ENCODE peak calls at places on chromosomes 12 and 14, in four cellular contexts. P is GM23248, H is ovary, T is mesendoderm. G is an unnamed sample.

GRCh38 chr14:100592461-100592871 is 5.2 kb upstream of the BEGAIN start:
- DNase-seq in P (no peak), H (no peak), T (no peak), G (peak; percentile 47)

GRCh38 chr12:2623472-2623871 is 171.3 kb upstream of the FKBP4 start:
- DNase-seq in P (no peak), H (no peak), T (no peak), G (no peak)

GRCh38 chr14:69696633-69697557 is 70.0 kb upstream of the SRSF5 start:
- DNase-seq in P (peak; percentile 21), H (no peak), T (no peak), G (no peak)

GRCh38 chr14:59013672-59014298 is 174.7 kb upstream of the DAAM1 start:
- DNase-seq in P (peak; percentile 32), H (no peak), T (no peak), G (no peak)

GRCh38 chr12:57810450-57810849 is 8.1 kb downstream of the AVIL start:
- DNase-seq in P (peak; percentile 62), H (no peak), T (no peak), G (no peak)

GRCh38 chr14:57979376-57980048 is 113.6 kb upstream of the SLC35F4 start:
- DNase-seq in P (no peak), H (no peak), T (no peak), G (no peak)

GRCh38 chr12:76308866-76309265 is 39.3 kb downstream of the BBS10 start:
- DNase-seq in P (no peak), H (no peak), T (no peak), G (no peak)

GRCh38 chr14:105840266-105841021 is 314.1 kb downstream of the TMEM121 start:
- DNase-seq in P (no peak), H (no peak), T (no peak), G (no peak)

GRCh38 chr12:51530208-51530607 is 60.8 kb upstream of the SCN8A start:
- DNase-seq in P (no peak), H (no peak), T (no peak), G (no peak)

GRCh38 chr12:51531982-51532497 is 59.0 kb upstream of the SCN8A start:
- DNase-seq in P (peak; percentile 85), H (peak; percentile 78), T (peak; percentile 90), G (peak; percentile 84)

GRCh38 chr12:51533799-51534198 is 57.2 kb upstream of the SCN8A start:
- DNase-seq in P (peak; percentile 43), H (no peak), T (peak; percentile 47), G (no peak)

GRCh38 chr12:51529586-51529985 is 61.4 kb upstream of the SCN8A start:
- DNase-seq in P (no peak), H (no peak), T (no peak), G (no peak)

GRCh38 chr12:51531284-51531981 is 59.6 kb upstream of the SCN8A start:
- DNase-seq in P (no peak), H (no peak), T (no peak), G (no peak)
- H3K4me3 ChIP-seq in P (no peak overlapping the region), H (no peak overlapping the region), T (no peak overlapping the region), G (no peak overlapping the region)

GRCh38 chr14:95910628-95911027 is 34.0 kb downstream of the TUNAR start:
- DNase-seq in P (no peak), H (no peak), T (peak; percentile 58), G (peak; percentile 37)
- H3K27me3 ChIP-seq in P (peaks cover 5% of the 10 kb centered on the region), H (no peaks in the 10 kb centered on the region), T (no peaks in the 10 kb centered on the region), G (no peaks in the 10 kb centered on the region)

GRCh38 chr12:21651821-21652220 is 5.8 kb downstream of the LDHB start:
- DNase-seq in P (no peak), H (no peak), T (no peak), G (no peak)
- H3K36me3 ChIP-seq in P (peaks cover 54% of the 10 kb centered on the region), H (no peaks in the 10 kb centered on the region), T (peaks cover 8% of the 10 kb centered on the region), G (peaks cover 42% of the 10 kb centered on the region)

DNA sequence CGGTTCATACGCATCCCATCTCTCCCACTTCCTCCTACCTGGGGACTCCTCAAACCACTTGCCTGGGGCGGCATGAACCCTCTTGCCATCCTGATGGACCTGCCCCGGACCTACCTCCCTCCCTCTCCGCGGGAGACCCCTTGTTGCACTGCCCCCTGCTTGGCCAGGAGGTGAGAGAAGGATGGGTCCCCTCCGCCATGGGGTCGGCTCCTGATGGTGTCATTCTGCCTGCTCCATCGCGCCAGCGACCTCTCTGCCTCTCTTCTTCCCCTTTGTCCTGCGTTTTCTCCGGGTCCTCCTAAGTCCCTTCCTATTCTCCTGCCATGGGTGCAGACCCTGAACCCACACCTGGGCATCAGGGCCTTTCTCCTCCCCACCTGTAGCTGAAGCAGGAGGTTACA is 3.6 kb downstream of the WNT1 start:
- DNase-seq in P (no peak), H (no peak), T (no peak), G (peak; percentile 66)
- H3K4me3 ChIP-seq in P (no peak overlapping the region), H (no peak overlapping the region), T (no peak overlapping the region), G (peak overlapping the region; percentile 40)

GRCh38 chr12:4809449-4810218 is 89.4 kb downstream of the GALNT8 start:
- DNase-seq in P (peak; percentile 13), H (no peak), T (peak; percentile 53), G (peak; percentile 77)
- H3K27me3 ChIP-seq in P (peaks cover 22% of the 10 kb centered on the region), H (no peaks in the 10 kb centered on the region), T (peaks cover 7% of the 10 kb centered on the region), G (peaks cover 33% of the 10 kb centered on the region)

DNA sequence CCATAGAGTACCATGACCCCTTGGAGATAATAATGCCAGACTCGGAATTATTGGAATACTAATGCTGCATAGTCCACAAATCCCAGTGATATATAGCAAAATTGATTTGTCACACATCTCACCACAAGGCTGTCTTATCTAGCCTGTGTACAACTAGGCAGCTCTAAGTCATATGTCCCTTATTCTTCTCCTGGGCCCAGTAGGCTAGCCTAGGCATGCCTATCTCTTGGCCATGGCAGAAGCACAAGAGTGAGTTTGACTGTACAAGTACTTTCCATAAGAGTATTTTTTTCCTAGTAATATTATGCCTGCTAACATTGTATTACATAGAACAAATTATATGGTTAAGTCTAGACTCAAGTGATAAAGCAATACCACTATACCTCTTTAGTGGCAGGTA is 1122.1 kb upstream of the SEL1L start:
- DNase-seq in P (no peak), H (no peak), T (no peak), G (no peak)
- H3K36me3 ChIP-seq in P (no peaks in the 10 kb centered on the region), H (no peaks in the 10 kb centered on the region), T (no peaks in the 10 kb centered on the region), G (no peaks in the 10 kb centered on the region)

G was measured in H7.